ENCODE peak calls at places on chromosomes 11 and 22, in four cellular contexts. One of them, this sample, is unnamed.

GRCh38 chr22:17919276-17920144 is 104.9 kb downstream of the MICAL3 start:
- DNase-seq in mammary epithelial cell: no peak
- DNase-seq in transverse colon: no peak
- DNase-seq in PC-3: no peak
- DNase-seq in this sample: no peak

GRCh38 chr22:46293591-46294260 is 2.9 kb upstream of the GTSE1 start:
- DNase-seq in mammary epithelial cell: no peak
- DNase-seq in transverse colon: peak
- DNase-seq in PC-3: no peak
- DNase-seq in this sample: peak

GRCh38 chr11:45238724-45239123 is 47.4 kb downstream of the SYT13 start:
- DNase-seq in mammary epithelial cell: peak
- DNase-seq in transverse colon: no peak
- DNase-seq in PC-3: peak
- DNase-seq in this sample: peak

GRCh38 chr22:20560716-20561115 is 53.3 kb downstream of the MED15 start:
- DNase-seq in mammary epithelial cell: no peak
- DNase-seq in transverse colon: no peak
- DNase-seq in PC-3: no peak
- DNase-seq in this sample: no peak

GRCh38 chr11:96303067-96303466 is 39.9 kb downstream of the MAML2 start:
- DNase-seq in mammary epithelial cell: peak
- DNase-seq in transverse colon: no peak
- DNase-seq in PC-3: peak
- DNase-seq in this sample: peak

GRCh38 chr22:47899894-47900293 is 1137.4 kb downstream of the TBC1D22A start:
- DNase-seq in mammary epithelial cell: no peak
- DNase-seq in transverse colon: no peak
- DNase-seq in PC-3: no peak
- DNase-seq in this sample: no peak

GRCh38 chr22:39360674-39361413 is 11.1 kb downstream of the SYNGR1 start:
- DNase-seq in mammary epithelial cell: peak
- DNase-seq in transverse colon: no peak
- DNase-seq in PC-3: no peak
- DNase-seq in this sample: no peak

GRCh38 chr11:1152316-1153104 is 5.2 kb upstream of the MUC5AC start:
- DNase-seq in mammary epithelial cell: peak
- DNase-seq in transverse colon: no peak
- DNase-seq in PC-3: peak
- DNase-seq in this sample: peak

GRCh38 chr11:104256525-104256924 is 92.6 kb upstream of the PDGFD start:
- DNase-seq in mammary epithelial cell: no peak
- DNase-seq in transverse colon: no peak
- DNase-seq in PC-3: peak
- DNase-seq in this sample: no peak

GRCh38 chr11:23769214-23769613 is 727.6 kb upstream of the LUZP2 start:
- DNase-seq in mammary epithelial cell: no peak
- DNase-seq in transverse colon: no peak
- DNase-seq in PC-3: no peak
- DNase-seq in this sample: no peak

GRCh38 chr11:22190827-22191463 is 1.9 kb upstream of the ANO5 start:
- DNase-seq in mammary epithelial cell: no peak
- DNase-seq in transverse colon: no peak
- DNase-seq in PC-3: no peak
- DNase-seq in this sample: no peak

GRCh38 chr11:117201906-117202305 is 2.7 kb downstream of the TAGLN start:
- DNase-seq in mammary epithelial cell: no peak
- DNase-seq in transverse colon: no peak
- DNase-seq in PC-3: no peak
- DNase-seq in this sample: no peak

GRCh38 chr22:45647532-45648225 is 24.0 kb upstream of the ATXN10 start:
- DNase-seq in mammary epithelial cell: no peak
- DNase-seq in transverse colon: no peak
- DNase-seq in PC-3: no peak
- DNase-seq in this sample: no peak

GRCh38 chr11:64864473-64865285 is 13.7 kb downstream of the EHD1 start:
- DNase-seq in mammary epithelial cell: peak
- DNase-seq in transverse colon: peak
- DNase-seq in PC-3: no peak
- DNase-seq in this sample: peak

GRCh38 chr11:70244698-70245097 is 25.8 kb upstream of the PPFIA1 start:
- DNase-seq in mammary epithelial cell: peak
- DNase-seq in transverse colon: no peak
- DNase-seq in PC-3: peak
- DNase-seq in this sample: peak

GRCh38 chr11:699116-699508 is 3.5 kb downstream of the TMEM80 start:
- DNase-seq in mammary epithelial cell: no peak
- DNase-seq in transverse colon: no peak
- DNase-seq in PC-3: no peak
- DNase-seq in this sample: no peak

GRCh38 chr11:733072-733471 is 14.2 kb upstream of the TALDO1 start:
- DNase-seq in mammary epithelial cell: no peak
- DNase-seq in transverse colon: no peak
- DNase-seq in PC-3: no peak
- DNase-seq in this sample: no peak

GRCh38 chr11:20342347-20343279 is 20.9 kb upstream of the HTATIP2 start:
- DNase-seq in mammary epithelial cell: no peak
- DNase-seq in transverse colon: no peak
- DNase-seq in PC-3: no peak
- DNase-seq in this sample: no peak

GRCh38 chr11:5807580-5807979 is 1.1 kb upstream of the OR52N2 start:
- DNase-seq in mammary epithelial cell: no peak
- DNase-seq in transverse colon: no peak
- DNase-seq in PC-3: no peak
- DNase-seq in this sample: no peak

GRCh38 chr22:48496987-48497650 is 1330.6 kb downstream of the BRD1 start:
- DNase-seq in mammary epithelial cell: no peak
- DNase-seq in transverse colon: no peak
- DNase-seq in PC-3: no peak
- DNase-seq in this sample: no peak

GRCh38 chr11:109933126-109933525 is 160.1 kb upstream of the ZC3H12C start:
- DNase-seq in mammary epithelial cell: no peak
- DNase-seq in transverse colon: no peak
- DNase-seq in PC-3: peak
- DNase-seq in this sample: peak

GRCh38 chr11:32118025-32118974 is 27.4 kb downstream of the RCN1 start:
- DNase-seq in mammary epithelial cell: peak
- DNase-seq in transverse colon: no peak
- DNase-seq in PC-3: peak
- DNase-seq in this sample: peak

GRCh38 chr11:111735262-111736116 is 30.7 kb downstream of the PPP2R1B start:
- DNase-seq in mammary epithelial cell: peak
- DNase-seq in transverse colon: peak
- DNase-seq in PC-3: peak
- DNase-seq in this sample: peak

GRCh38 chr11:43936081-43936480 is 6.4 kb upstream of the C11orf96 start:
- DNase-seq in mammary epithelial cell: no peak
- DNase-seq in transverse colon: no peak
- DNase-seq in PC-3: peak
- DNase-seq in this sample: no peak

GRCh38 chr11:131137046-131137445 is 220.8 kb upstream of the SNX19 start:
- DNase-seq in mammary epithelial cell: peak
- DNase-seq in transverse colon: no peak
- DNase-seq in PC-3: no peak
- DNase-seq in this sample: peak

GRCh38 chr11:10693509-10694071 is at the start of gene IRAG1:
- DNase-seq in mammary epithelial cell: no peak
- DNase-seq in transverse colon: peak
- DNase-seq in PC-3: no peak
- DNase-seq in this sample: peak

GRCh38 chr11:69320756-69321741 is 27.1 kb downstream of the MYEOV start:
- DNase-seq in mammary epithelial cell: no peak
- DNase-seq in transverse colon: no peak
- DNase-seq in PC-3: peak
- DNase-seq in this sample: no peak

GRCh38 chr22:44325718-44326548 is 13.2 kb upstream of the SHISAL1 start:
- DNase-seq in mammary epithelial cell: peak
- DNase-seq in transverse colon: no peak
- DNase-seq in PC-3: peak
- DNase-seq in this sample: no peak

GRCh38 chr11:6321356-6321755 is 1.1 kb upstream of the CAVIN3 start:
- DNase-seq in mammary epithelial cell: no peak
- DNase-seq in transverse colon: no peak
- DNase-seq in PC-3: no peak
- DNase-seq in this sample: no peak

GRCh38 chr11:108500721-108501120 is 2.5 kb upstream of the POGLUT3 start:
- DNase-seq in mammary epithelial cell: no peak
- DNase-seq in transverse colon: no peak
- DNase-seq in PC-3: no peak
- DNase-seq in this sample: no peak

GRCh38 chr11:84829162-84829561 is 798.0 kb downstream of the DLG2 start:
- DNase-seq in mammary epithelial cell: no peak
- DNase-seq in transverse colon: no peak
- DNase-seq in PC-3: peak
- DNase-seq in this sample: no peak

GRCh38 chr11:8375460-8375859 is 111.8 kb upstream of the LMO1 start:
- DNase-seq in mammary epithelial cell: no peak
- DNase-seq in transverse colon: no peak
- DNase-seq in PC-3: no peak
- DNase-seq in this sample: no peak

GRCh38 chr11:13183094-13183825 is 94.3 kb upstream of the BMAL1 start:
- DNase-seq in mammary epithelial cell: peak
- DNase-seq in transverse colon: no peak
- DNase-seq in PC-3: peak
- DNase-seq in this sample: peak

GRCh38 chr22:48627203-48627602 is 1200.5 kb downstream of the BRD1 start:
- DNase-seq in mammary epithelial cell: no peak
- DNase-seq in transverse colon: no peak
- DNase-seq in PC-3: no peak
- DNase-seq in this sample: no peak

GRCh38 chr11:62542111-62542745 is 4.4 kb downstream of the AHNAK start:
- DNase-seq in mammary epithelial cell: no peak
- DNase-seq in transverse colon: peak
- DNase-seq in PC-3: no peak
- DNase-seq in this sample: no peak

GRCh38 chr11:61460474-61460881 is 30.6 kb downstream of the SDHAF2 start:
- DNase-seq in mammary epithelial cell: no peak
- DNase-seq in transverse colon: no peak
- DNase-seq in PC-3: no peak
- DNase-seq in this sample: no peak

GRCh38 chr11:28400236-28401100 is 292.3 kb downstream of the METTL15 start:
- DNase-seq in mammary epithelial cell: peak
- DNase-seq in transverse colon: no peak
- DNase-seq in PC-3: peak
- DNase-seq in this sample: peak

GRCh38 chr22:24170189-24170588 is 11.1 kb upstream of the SUSD2 start:
- DNase-seq in mammary epithelial cell: no peak
- DNase-seq in transverse colon: no peak
- DNase-seq in PC-3: no peak
- DNase-seq in this sample: no peak

GRCh38 chr22:28441720-28442263 is 237.8 kb downstream of the TTC28 start:
- DNase-seq in mammary epithelial cell: no peak
- DNase-seq in transverse colon: no peak
- DNase-seq in PC-3: no peak
- DNase-seq in this sample: no peak

GRCh38 chr11:113806403-113806802 is 26.8 kb downstream of the CLDN25 start:
- DNase-seq in mammary epithelial cell: peak
- DNase-seq in transverse colon: peak
- DNase-seq in PC-3: peak
- DNase-seq in this sample: peak
- TF ChIP-seq CTCF in mammary epithelial cell: peak
- TF ChIP-seq CTCF in transverse colon: peak
- TF ChIP-seq CTCF in PC-3: peak
- TF ChIP-seq CTCF in this sample: peak

DNA sequence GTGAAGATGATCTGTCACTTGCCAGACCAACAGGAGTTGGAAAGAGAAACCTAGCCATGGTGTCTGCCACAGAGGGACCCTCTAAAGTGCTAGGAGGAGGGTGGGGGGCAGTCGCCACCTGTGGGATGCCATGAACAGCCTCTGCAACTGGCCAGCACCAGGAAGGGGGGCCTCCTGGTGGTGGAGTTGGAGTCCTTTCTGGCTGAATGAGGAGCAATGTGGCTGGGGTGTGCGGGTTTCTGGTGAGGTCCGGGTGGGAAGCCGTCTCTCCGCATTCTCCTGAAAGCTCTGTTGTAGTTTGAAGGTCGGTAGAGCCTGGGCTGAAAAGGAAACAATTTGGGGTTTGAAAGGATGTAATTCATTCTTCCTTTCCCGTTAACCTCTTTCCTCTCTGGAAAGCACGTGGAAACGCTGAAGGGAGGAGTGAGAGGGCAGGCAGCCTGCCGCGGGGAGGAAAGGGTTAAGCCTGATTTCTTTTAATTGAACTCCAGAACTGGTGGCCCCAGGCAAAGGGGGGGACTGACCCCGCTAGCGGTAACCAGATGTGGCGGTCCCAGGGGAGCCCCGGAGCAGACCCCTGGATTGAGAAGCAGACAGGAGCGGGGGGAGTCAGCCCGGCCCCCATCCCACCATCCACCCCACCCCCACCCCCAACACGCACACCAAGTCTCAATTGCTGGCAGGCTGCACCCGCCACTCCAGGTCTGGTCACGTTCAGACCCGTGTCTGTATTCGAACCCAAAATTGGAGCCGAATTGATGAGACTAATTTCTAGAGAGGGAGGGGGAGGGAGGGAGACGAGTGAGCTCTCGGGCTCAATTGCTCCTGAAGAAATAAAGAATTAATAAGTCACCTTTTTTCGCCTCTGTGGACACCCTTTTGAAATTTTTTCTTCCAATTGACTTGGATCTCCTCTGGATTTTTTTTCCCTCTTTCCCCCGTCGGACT is 1.8 kb upstream of the FLI1 start:
- DNase-seq in mammary epithelial cell: no peak
- DNase-seq in transverse colon: no peak
- DNase-seq in PC-3: no peak
- DNase-seq in this sample: no peak
- H3K27ac ChIP-seq in mammary epithelial cell: no peak
- H3K27ac ChIP-seq in transverse colon: peak
- H3K27ac ChIP-seq in PC-3: peak
- H3K27ac ChIP-seq in this sample: peak

GRCh38 chr11:76206327-76207081 is at the start of gene WNT11:
- DNase-seq in mammary epithelial cell: peak
- DNase-seq in transverse colon: peak
- DNase-seq in PC-3: peak
- DNase-seq in this sample: peak
- TF ChIP-seq CTCF in mammary epithelial cell: no peak
- TF ChIP-seq CTCF in transverse colon: no peak
- TF ChIP-seq CTCF in PC-3: no peak
- TF ChIP-seq CTCF in this sample: no peak

GRCh38 chr11:46242462-46242960 is 35.0 kb upstream of the CREB3L1 start:
- DNase-seq in mammary epithelial cell: no peak
- DNase-seq in transverse colon: no peak
- DNase-seq in PC-3: no peak
- DNase-seq in this sample: no peak

GRCh38 chr11:46246514-46246913 is 30.9 kb upstream of the CREB3L1 start:
- DNase-seq in mammary epithelial cell: no peak
- DNase-seq in transverse colon: no peak
- DNase-seq in PC-3: no peak
- DNase-seq in this sample: no peak

GRCh38 chr11:46240861-46241260 is 36.6 kb upstream of the CREB3L1 start:
- DNase-seq in mammary epithelial cell: no peak
- DNase-seq in transverse colon: no peak
- DNase-seq in PC-3: no peak
- DNase-seq in this sample: no peak

GRCh38 chr11:46242961-46243795 is 34.3 kb upstream of the CREB3L1 start:
- DNase-seq in mammary epithelial cell: peak
- DNase-seq in transverse colon: peak
- DNase-seq in PC-3: peak
- DNase-seq in this sample: peak

GRCh38 chr11:46243796-46244109 is 33.7 kb upstream of the CREB3L1 start:
- DNase-seq in mammary epithelial cell: no peak
- DNase-seq in transverse colon: no peak
- DNase-seq in PC-3: no peak
- DNase-seq in this sample: no peak
- H3K27ac ChIP-seq in mammary epithelial cell: peak
- H3K27ac ChIP-seq in transverse colon: peak
- H3K27ac ChIP-seq in PC-3: peak
- H3K27ac ChIP-seq in this sample: peak

This sample was measured in brain microvascular endothelial cell.